ENCODE peak calls at places on chromosomes 1 and 21, in six cellular contexts. M is WERI-Rb-1; I is CD4-positive, alpha-beta memory T cell; E is effector memory CD4-positive, alpha-beta T cell; P is coronary artery; J is lower lobe of right lung. U is an unnamed sample.

GRCh38 chr1:113901171-113901570 is 3.4 kb downstream of the AP4B1 start:
- DNase-seq in J (no peak), M (no peak), I (no peak), P (no peak), E (no peak), U (no peak)

GRCh38 chr1:46761740-46762139 is 37.1 kb upstream of the CYP4B1 start:
- DNase-seq in I (no peak), E (no peak), M (no peak), J (no peak), P (no peak), U (no peak)

GRCh38 chr1:204065174-204065985 is 7.5 kb upstream of the SOX13 start:
- DNase-seq in M (no peak), I (no peak), E (no peak), P (no peak), J (no peak), U (no peak)

GRCh38 chr1:154117642-154118041 is 37.2 kb downstream of the NUP210L start:
- DNase-seq in I (no peak), E (no peak), M (no peak), P (no peak), J (no peak), U (no peak)

GRCh38 chr1:19122668-19123067 is 87.4 kb downstream of the UBR4 start:
- DNase-seq in M (no peak), I (no peak), E (no peak), J (no peak), P (no peak), U (no peak)

GRCh38 chr1:246795094-246795671 is 71.0 kb downstream of the SCCPDH start:
- DNase-seq in J (no peak), P (no peak), E (no peak), M (no peak), I (no peak), U (no peak)

GRCh38 chr1:76140227-76140626 is 65.7 kb downstream of the ST6GALNAC3 start:
- DNase-seq in P (no peak), E (no peak), I (no peak), J (no peak), M (no peak), U (no peak)

GRCh38 chr21:18620421-18620820 is 216.8 kb upstream of the TMPRSS15 start:
- DNase-seq in E (no peak), J (no peak), M (no peak), I (no peak), P (no peak), U (no peak)

GRCh38 chr1:167538657-167539056 is 14.9 kb downstream of the CREG1 start:
- DNase-seq in M (no peak), J (no peak), E (no peak), P (no peak), I (no peak), U (no peak)

GRCh38 chr1:44609768-44610526 is 64.3 kb downstream of the TMEM53 start:
- DNase-seq in P (no peak), J (no peak), E (no peak), I (no peak), M (no peak), U (no peak)

GRCh38 chr1:183456826-183457225 is 15.5 kb upstream of the SMG7 start:
- DNase-seq in E (no peak), J (no peak), P (no peak), M (no peak), I (no peak), U (no peak)

GRCh38 chr21:32682696-32683474 is 44.9 kb downstream of the SYNJ1 start:
- DNase-seq in M (no peak), I (no peak), P (no peak), J (no peak), E (no peak), U (no peak)

GRCh38 chr1:36134805-36135339 is 9.8 kb upstream of the COL8A2 start:
- DNase-seq in M (peak), I (no peak), E (no peak), P (no peak), J (no peak), U (peak)

GRCh38 chr1:47776554-47777156 is 220.5 kb downstream of the TRABD2B start:
- DNase-seq in E (no peak), P (no peak), J (no peak), I (no peak), M (no peak), U (no peak)

GRCh38 chr1:160768295-160768657 is 27.7 kb upstream of the LY9 start:
- DNase-seq in M (no peak), P (no peak), I (peak), J (peak), E (peak), U (no peak)

GRCh38 chr21:38806153-38806941 is 618 bp downstream of the ETS2 start:
- DNase-seq in E (peak), I (peak), J (peak), M (peak), P (peak), U (no peak)

GRCh38 chr1:27130798-27131197 is 24.1 kb downstream of the SLC9A1 start:
- DNase-seq in I (no peak), M (no peak), J (peak), E (no peak), P (no peak), U (no peak)

GRCh38 chr1:199129247-199129646 is 490.4 kb downstream of the PTPRC start:
- DNase-seq in I (no peak), E (no peak), J (no peak), P (no peak), M (no peak), U (no peak)

GRCh38 chr1:111441573-111442192 is 7.4 kb downstream of the WDR77 start:
- DNase-seq in P (no peak), M (peak), I (peak), J (no peak), E (peak), U (no peak)

GRCh38 chr1:21289700-21290545 is at the start of gene ECE1:
- DNase-seq in J (peak), P (peak), M (peak), E (peak), I (peak), U (no peak)

GRCh38 chr1:15220825-15221431 is 26.1 kb upstream of the FHAD1 start:
- DNase-seq in E (no peak), M (no peak), P (no peak), I (no peak), J (no peak), U (no peak)

GRCh38 chr1:41619511-41620364 is 135.3 kb upstream of the EDN2 start:
- DNase-seq in P (no peak), M (no peak), J (no peak), I (no peak), E (no peak), U (no peak)

GRCh38 chr1:204410764-204411450 is 710 bp downstream of the PPP1R15B start:
- DNase-seq in P (peak), E (no peak), I (peak), J (peak), M (peak), U (no peak)

GRCh38 chr1:102733491-102734236 is 374.7 kb downstream of the COL11A1 start:
- DNase-seq in J (no peak), I (no peak), M (no peak), E (no peak), P (no peak), U (no peak)

GRCh38 chr1:111920221-111921024 is 69.0 kb downstream of the KCND3 start:
- DNase-seq in E (no peak), P (peak), I (no peak), J (no peak), M (no peak), U (no peak)

DNA sequence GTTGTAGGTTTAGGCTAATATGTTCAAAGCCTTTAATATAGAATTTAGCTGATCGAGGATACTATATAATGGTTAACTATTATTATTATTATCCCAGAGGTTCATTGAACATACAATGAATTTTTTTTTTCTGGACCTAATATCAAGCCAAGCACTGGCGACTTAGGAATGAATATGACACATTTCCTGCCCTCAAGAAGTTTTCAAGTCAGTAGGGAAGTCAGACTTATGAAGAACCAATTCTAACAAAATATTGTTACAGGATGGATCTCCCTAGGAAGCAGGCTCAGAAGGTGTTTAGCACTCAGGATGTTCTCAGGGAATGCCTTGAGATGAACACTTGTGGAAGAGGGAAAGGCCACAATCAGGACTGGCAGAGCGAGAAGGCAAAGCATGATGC is 211.8 kb upstream of the FGGY start:
- DNase-seq in E (no peak), M (no peak), I (no peak), J (no peak), P (no peak), U (no peak)
- H3K27ac ChIP-seq in E (no peak), M (no peak), I (no peak), J (no peak), P (no peak), U (peak)

GRCh38 chr21:15445327-15445726 is 284.5 kb upstream of the USP25 start:
- DNase-seq in E (no peak), P (no peak), J (no peak), I (no peak), M (no peak), U (no peak)
- H3K27ac ChIP-seq in E (no peak), P (no peak), J (no peak), I (no peak), M (no peak), U (no peak)

GRCh38 chr1:33575324-33575879 is 103.0 kb downstream of the ZSCAN20 start:
- DNase-seq in E (no peak), M (no peak), I (no peak), J (no peak), P (no peak), U (no peak)
- H3K27ac ChIP-seq in E (no peak), M (no peak), I (no peak), J (no peak), P (peak), U (no peak)

GRCh38 chr1:220386494-220387195 is 114.4 kb upstream of the RAB3GAP2 start:
- DNase-seq in J (no peak), E (no peak), I (no peak), M (no peak), P (no peak), U (no peak)
- H3K27ac ChIP-seq in J (no peak), E (no peak), I (no peak), M (no peak), P (no peak), U (no peak)

GRCh38 chr21:45534591-45535331 is 7.5 kb downstream of the SLC19A1 start:
- DNase-seq in J (peak), M (peak), E (no peak), P (no peak), I (no peak), U (peak)
- H3K27ac ChIP-seq in J (peak), M (peak), E (no peak), P (no peak), I (no peak), U (no peak)

GRCh38 chr21:42255038-42255601 is 36.2 kb downstream of the ABCG1 start:
- DNase-seq in I (no peak), M (no peak), P (no peak), E (no peak), J (peak), U (no peak)
- H3K27ac ChIP-seq in I (no peak), M (no peak), P (no peak), E (no peak), J (no peak), U (no peak)

GRCh38 chr1:63893976-63894375 is 120.2 kb downstream of the ROR1 start:
- DNase-seq in J (no peak), P (no peak), E (no peak), I (no peak), M (no peak), U (no peak)
- H3K27ac ChIP-seq in J (no peak), P (no peak), E (no peak), I (no peak), M (no peak), U (no peak)